ENCODE peak calls at places on chromosomes 4 and X, in eight cellular contexts. K is Panc1, Y is breast epithelium, H is astrocyte of the spinal cord, W is GM13977, O is GM20000, X is foreskin fibroblast, M is MCF 10A. U is an unnamed sample.

GRCh38 chrX:135596495-135596894 is 76.0 kb downstream of the INTS6L start:
- DNase-seq in K (no peak), Y (no peak), H (peak; percentile 1), W (peak; percentile 37), O (peak; percentile 28), X (peak; percentile 30), M (peak; percentile 59), U (peak; percentile 64)

GRCh38 chrX:46803140-46803539 is 33.7 kb upstream of the RP2 start:
- DNase-seq in K (no peak), Y (no peak), H (no peak), W (no peak), O (no peak), X (peak; percentile 16), M (peak; percentile 37), U (no peak)

GRCh38 chr4:23084559-23085248 is 392.0 kb downstream of the GBA3 start:
- DNase-seq in K (no peak), Y (no peak), H (peak; percentile 52), W (no peak), O (no peak), X (peak; percentile 32), M (peak; percentile 11), U (no peak)

GRCh38 chrX:115894087-115894486 is 276.5 kb upstream of the AGTR2 start:
- DNase-seq in K (no peak), Y (no peak), H (peak; percentile 52), W (peak; percentile 59), O (peak; percentile 5), X (no peak), M (peak; percentile 43), U (no peak)

GRCh38 chrX:141791856-141792255 is 46.3 kb upstream of the MAGEC3 start:
- DNase-seq in K (no peak), Y (no peak), H (no peak), W (no peak), O (no peak), X (peak; percentile 3), M (no peak), U (no peak)

GRCh38 chrX:139905743-139906142 is 27.1 kb downstream of the ATP11C start:
- DNase-seq in K (no peak), Y (no peak), H (no peak), W (no peak), O (no peak), X (no peak), M (no peak), U (no peak)

GRCh38 chr4:65089666-65090065 is 580.6 kb downstream of the EPHA5 start:
- DNase-seq in K (no peak), Y (no peak), H (peak; percentile 43), W (no peak), O (no peak), X (no peak), M (peak; percentile 32), U (no peak)

GRCh38 chr4:48931459-48931858 is 24.9 kb upstream of the OCIAD2 start:
- DNase-seq in K (no peak), Y (no peak), H (no peak), W (no peak), O (no peak), X (no peak), M (no peak), U (no peak)

GRCh38 chr4:147582386-147583077 is 34.7 kb upstream of the TMEM184C start:
- DNase-seq in K (no peak), Y (no peak), H (no peak), W (no peak), O (no peak), X (peak; percentile 35), M (peak; percentile 85), U (no peak)

GRCh38 chr4:81620442-81620841 is 148.7 kb upstream of the RASGEF1B start:
- DNase-seq in K (no peak), Y (no peak), H (no peak), W (no peak), O (no peak), X (peak; percentile 45), M (no peak), U (no peak)

GRCh38 chrX:57366430-57366829 is 79.9 kb downstream of the FAAH2 start:
- DNase-seq in K (no peak), Y (no peak), H (no peak), W (no peak), O (no peak), X (no peak), M (no peak), U (no peak)

GRCh38 chr4:2244947-2245786 is 3.2 kb upstream of the HAUS3 start:
- DNase-seq in K (no peak), Y (no peak), H (no peak), W (peak; percentile 12), O (peak; percentile 10), X (no peak), M (no peak), U (no peak)

GRCh38 chr4:77921701-77922100 is 59.1 kb downstream of the MRPL1 start:
- DNase-seq in K (peak; percentile 59), Y (no peak), H (peak; percentile 89), W (no peak), O (no peak), X (peak; percentile 93), M (peak; percentile 87), U (no peak)

GRCh38 chr4:138307319-138307718 is 65.2 kb upstream of the SLC7A11 start:
- DNase-seq in K (no peak), Y (no peak), H (no peak), W (no peak), O (no peak), X (no peak), M (no peak), U (no peak)

GRCh38 chr4:100933628-100934027 is 413.7 kb downstream of the PPP3CA start:
- DNase-seq in K (no peak), Y (no peak), H (peak; percentile 44), W (no peak), O (no peak), X (peak; percentile 85), M (peak; percentile 42), U (no peak)

GRCh38 chr4:83109480-83110221 is 4.9 kb downstream of the PLAC8 start:
- DNase-seq in K (no peak), Y (no peak), H (peak; percentile 20), W (peak; percentile 32), O (peak; percentile 67), X (peak; percentile 65), M (no peak), U (peak; percentile 45)

GRCh38 chr4:44927361-44928061 is 201.2 kb upstream of the GNPDA2 start:
- DNase-seq in K (no peak), Y (no peak), H (peak; percentile 31), W (peak; percentile 1), O (peak; percentile 10), X (peak; percentile 8), M (peak; percentile 66), U (no peak)

GRCh38 chrX:78357342-78358055 is 30.1 kb upstream of the CYSLTR1 start:
- DNase-seq in K (no peak), Y (peak; percentile 48), H (no peak), W (no peak), O (no peak), X (no peak), M (no peak), U (no peak)

GRCh38 chr4:108377021-108377420 is 208.3 kb upstream of the LEF1 start:
- DNase-seq in K (no peak), Y (no peak), H (no peak), W (no peak), O (no peak), X (no peak), M (no peak), U (no peak)

GRCh38 chr4:118767109-118767508 is 68.8 kb downstream of the SEC24D start:
- DNase-seq in K (no peak), Y (no peak), H (no peak), W (no peak), O (no peak), X (no peak), M (no peak), U (no peak)

GRCh38 chr4:89243741-89244252 is 63.8 kb downstream of the GPRIN3 start:
- DNase-seq in K (no peak), Y (no peak), H (no peak), W (no peak), O (no peak), X (no peak), M (no peak), U (no peak)

GRCh38 chr4:114597410-114598115 is 1.0 kb upstream of the UGT8 start:
- DNase-seq in K (no peak), Y (no peak), H (no peak), W (no peak), O (no peak), X (no peak), M (peak; percentile 28), U (no peak)

GRCh38 chr4:130812117-130812765 is 1716.3 kb downstream of the C4orf33 start:
- DNase-seq in K (no peak), Y (no peak), H (peak; percentile 40), W (no peak), O (no peak), X (no peak), M (no peak), U (no peak)

GRCh38 chrX:11944486-11944885 is 186.4 kb downstream of the MSL3 start:
- DNase-seq in K (no peak), Y (no peak), H (peak; percentile 55), W (peak; percentile 7), O (peak; percentile 13), X (peak; percentile 78), M (peak; percentile 60), U (peak; percentile 38)
- TF ChIP-seq CTCF in K (no peak), Y (no peak), H (peak; percentile 75), W (peak; percentile 39), O (no peak), X (peak; percentile 43), M (peak; percentile 38), U (peak; percentile 38)

DNA sequence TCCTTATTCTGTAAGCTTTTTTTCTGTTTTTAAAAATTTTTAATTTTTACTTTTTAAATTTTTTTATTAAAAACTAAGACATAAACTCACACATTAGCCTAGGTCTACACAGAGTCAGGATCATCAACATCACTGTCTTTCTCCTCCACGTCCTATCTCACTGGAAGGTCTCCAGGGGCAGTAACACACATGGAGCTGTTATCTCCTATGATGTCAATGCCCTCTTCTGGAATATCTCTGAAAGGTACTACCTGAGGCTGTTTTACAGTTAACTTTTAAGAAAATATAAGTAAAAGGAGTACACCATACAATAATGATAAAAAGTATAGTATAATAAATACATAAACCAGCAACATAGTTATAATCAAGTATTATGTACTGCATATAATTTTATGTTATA is 21.2 kb downstream of the IL15 start:
- DNase-seq in K (no peak), Y (no peak), H (no peak), W (no peak), O (no peak), X (no peak), M (no peak), U (no peak)
- TF ChIP-seq CTCF in K (no peak), Y (no peak), H (no peak), W (no peak), O (no peak), X (no peak), M (no peak), U (no peak)

GRCh38 chrX:68918202-68918601 is 89.4 kb downstream of the EFNB1 start:
- DNase-seq in K (no peak), Y (no peak), H (no peak), W (no peak), O (no peak), X (no peak), M (no peak), U (no peak)
- TF ChIP-seq CTCF in K (no peak), Y (no peak), H (no peak), W (no peak), O (no peak), X (no peak), M (no peak), U (no peak)

DNA sequence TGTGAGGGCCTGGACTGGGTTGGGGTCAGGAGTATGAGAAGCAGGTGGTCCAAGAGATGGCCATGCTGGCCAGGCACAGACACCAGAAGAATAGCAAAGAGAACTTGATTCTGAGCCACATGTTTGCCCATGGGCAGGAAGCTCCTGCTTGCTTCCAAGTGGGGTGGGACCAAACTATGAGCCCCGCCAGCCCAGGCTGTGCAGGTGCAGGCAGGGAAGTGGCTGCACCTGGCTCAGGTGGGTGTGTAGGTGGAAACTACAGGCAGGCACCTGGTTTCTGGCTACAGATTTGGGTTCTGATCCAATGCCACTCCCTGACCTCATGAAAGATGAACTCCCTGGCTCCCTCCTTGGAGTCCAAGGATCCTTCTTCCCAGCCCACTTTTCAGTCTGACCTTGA is 207.9 kb upstream of the KLF3 start:
- DNase-seq in K (no peak), Y (no peak), H (no peak), W (no peak), O (no peak), X (no peak), M (no peak), U (no peak)
- TF ChIP-seq CTCF in K (no peak), Y (no peak), H (no peak), W (no peak), O (no peak), X (no peak), M (no peak), U (no peak)